ENCODE peak calls at places on chromosomes 16 and 17, in seven cellular contexts. K, V, P, U, M, Y and J are unnamed samples.

GRCh38 chr16:74480150-74481029 is 59.1 kb upstream of the CLEC18B start:
- DNase-seq in K (no peak), V (no peak), P (no peak), U (no peak), M (no peak), Y (peak; percentile 83), J (peak; percentile 83)

GRCh38 chr16:7361416-7362129 is 28.9 kb downstream of the RBFOX1 start:
- DNase-seq in K (no peak), V (no peak), P (no peak), U (no peak), M (no peak), Y (no peak), J (no peak)

GRCh38 chr17:73141411-73141810 is 23.4 kb upstream of the SSTR2 start:
- DNase-seq in K (no peak), V (no peak), P (no peak), U (no peak), M (no peak), Y (no peak), J (no peak)

GRCh38 chr17:78999947-79000395 is 9.6 kb downstream of the CANT1 start:
- DNase-seq in K (no peak), V (no peak), P (no peak), U (no peak), M (no peak), Y (no peak), J (no peak)

GRCh38 chr17:17545031-17545820 is 46.3 kb downstream of the PEMT start:
- DNase-seq in K (no peak), V (no peak), P (no peak), U (no peak), M (no peak), Y (no peak), J (peak; percentile 36)

GRCh38 chr16:67847064-67847861 is at the start of gene CENPT:
- DNase-seq in K (peak; percentile 76), V (no peak), P (no peak), U (peak; percentile 51), M (peak; percentile 74), Y (peak; percentile 90), J (peak; percentile 90)

GRCh38 chr17:39861235-39861634 is 2.9 kb downstream of the IKZF3 start:
- DNase-seq in K (no peak), V (no peak), P (no peak), U (peak; percentile 34), M (no peak), Y (no peak), J (no peak)

GRCh38 chr17:72578817-72579470 is 458.1 kb downstream of the SOX9 start:
- DNase-seq in K (peak; percentile 30), V (no peak), P (no peak), U (no peak), M (no peak), Y (no peak), J (no peak)

GRCh38 chr17:45579529-45580495 is 89.3 kb upstream of the PLEKHM1 start:
- DNase-seq in K (no peak), V (no peak), P (no peak), U (no peak), M (no peak), Y (no peak), J (no peak)

GRCh38 chr17:5526821-5527598 is 40.6 kb downstream of the MIS12 start:
- DNase-seq in K (peak; percentile 27), V (no peak), P (peak; percentile 26), U (peak; percentile 84), M (peak; percentile 22), Y (peak; percentile 93), J (peak; percentile 98)

GRCh38 chr16:63289834-63290460 is 1253.7 kb upstream of the CDH8 start:
- DNase-seq in K (peak; percentile 6), V (no peak), P (no peak), U (peak; percentile 67), M (peak; percentile 4), Y (peak; percentile 52), J (peak; percentile 0)

GRCh38 chr16:13231365-13231764 is 330.0 kb downstream of the SHISA9 start:
- DNase-seq in K (no peak), V (no peak), P (no peak), U (no peak), M (no peak), Y (no peak), J (no peak)

GRCh38 chr17:50328360-50328759 is 17.6 kb upstream of the XYLT2 start:
- DNase-seq in K (no peak), V (no peak), P (no peak), U (no peak), M (no peak), Y (no peak), J (no peak)

GRCh38 chr16:14301150-14302030 is 230.3 kb downstream of the MRTFB start:
- DNase-seq in K (no peak), V (no peak), P (no peak), U (peak; percentile 82), M (peak; percentile 22), Y (peak; percentile 41), J (peak; percentile 55)

GRCh38 chr17:869567-870530 is 87.7 kb downstream of the MRM3 start:
- DNase-seq in K (no peak), V (no peak), P (no peak), U (no peak), M (no peak), Y (peak; percentile 99), J (peak; percentile 95)

GRCh38 chr17:16480995-16481394 is 11.0 kb downstream of the LRRC75A start:
- DNase-seq in K (no peak), V (no peak), P (no peak), U (no peak), M (no peak), Y (no peak), J (no peak)

GRCh38 chr17:39867084-39867890 is 715 bp upstream of the ZPBP2 start:
- DNase-seq in K (no peak), V (no peak), P (no peak), U (no peak), M (no peak), Y (no peak), J (no peak)

GRCh38 chr16:23509441-23509754 is 896 bp downstream of the GGA2 start:
- DNase-seq in K (no peak), V (no peak), P (no peak), U (no peak), M (no peak), Y (no peak), J (no peak)

GRCh38 chr16:29745126-29745852 is 501 bp downstream of the C16orf54 start:
- DNase-seq in K (no peak), V (no peak), P (no peak), U (no peak), M (no peak), Y (no peak), J (no peak)

GRCh38 chr16:84396537-84397008 is 28.2 kb downstream of the ATP2C2 start:
- DNase-seq in K (no peak), V (no peak), P (no peak), U (no peak), M (no peak), Y (peak; percentile 90), J (no peak)

GRCh38 chr17:66779186-66779585 is 55.7 kb upstream of the CACNG5 start:
- DNase-seq in K (no peak), V (no peak), P (no peak), U (no peak), M (no peak), Y (no peak), J (no peak)

GRCh38 chr16:13333336-13333735 is 431.9 kb downstream of the SHISA9 start:
- DNase-seq in K (no peak), V (no peak), P (no peak), U (no peak), M (no peak), Y (no peak), J (no peak)

GRCh38 chr16:87956169-87956770 is 5.0 kb downstream of the BANP start:
- DNase-seq in K (no peak), V (no peak), P (peak; percentile 44), U (peak; percentile 77), M (peak; percentile 45), Y (peak; percentile 34), J (peak; percentile 56)

GRCh38 chr17:28737316-28737715 is 6.5 kb upstream of the TRAF4 start:
- DNase-seq in K (no peak), V (no peak), P (no peak), U (no peak), M (no peak), Y (no peak), J (no peak)

GRCh38 chr17:44777394-44778348 is 18.9 kb downstream of the ADAM11 start:
- DNase-seq in K (no peak), V (no peak), P (no peak), U (no peak), M (no peak), Y (no peak), J (no peak)

GRCh38 chr17:35775039-35775438 is 14.4 kb downstream of the C17orf50 start:
- DNase-seq in K (no peak), V (no peak), P (no peak), U (no peak), M (no peak), Y (no peak), J (no peak)

GRCh38 chr16:78443300-78443604 is 343.8 kb downstream of the WWOX start:
- DNase-seq in K (no peak), V (no peak), P (no peak), U (no peak), M (no peak), Y (no peak), J (no peak)

GRCh38 chr17:64773386-64773835 is 111.3 kb upstream of the SMURF2 start:
- DNase-seq in K (no peak), V (no peak), P (no peak), U (no peak), M (no peak), Y (no peak), J (no peak)